ENCODE peak calls at places on chromosomes 5 and 9, in five cellular contexts. K is Peyer's patch; W is cardiac muscle cell; S is A673; M is CD8-positive, alpha-beta memory T cell. H is an unnamed sample.

GRCh38 chr5:158522761-158523160 is 577.0 kb downstream of the EBF1 start:
- DNase-seq in K (no peak), W (no peak), S (no peak), M (no peak), H (no peak)

GRCh38 chr5:135033866-135034185 is 202 bp downstream of the PITX1 start:
- DNase-seq in K (no peak), W (peak), S (peak), M (no peak), H (no peak)

GRCh38 chr9:99299214-99300102 is 77.4 kb downstream of the SEC61B start:
- DNase-seq in K (no peak), W (peak), S (peak), M (no peak), H (no peak)

GRCh38 chr5:32029291-32029690 is 144.8 kb downstream of the GOLPH3 start:
- DNase-seq in K (no peak), W (no peak), S (no peak), M (no peak), H (no peak)

GRCh38 chr5:122076669-122077450 is 1.2 kb downstream of the LOX start:
- DNase-seq in K (peak), W (peak), S (peak), M (no peak), H (peak)

GRCh38 chr5:15026011-15026481 is 154.5 kb upstream of the ANKH start:
- DNase-seq in K (no peak), W (no peak), S (no peak), M (no peak), H (no peak)

GRCh38 chr9:114737118-114737517 is 55.1 kb upstream of the TEX48 start:
- DNase-seq in K (no peak), W (no peak), S (no peak), M (no peak), H (no peak)

GRCh38 chr9:89872426-89872912 is 267.7 kb downstream of the GADD45G start:
- DNase-seq in K (peak), W (no peak), S (no peak), M (no peak), H (no peak)

GRCh38 chr5:135890867-135891266 is 4.8 kb downstream of the IL9 start:
- DNase-seq in K (no peak), W (no peak), S (no peak), M (no peak), H (no peak)

DNA sequence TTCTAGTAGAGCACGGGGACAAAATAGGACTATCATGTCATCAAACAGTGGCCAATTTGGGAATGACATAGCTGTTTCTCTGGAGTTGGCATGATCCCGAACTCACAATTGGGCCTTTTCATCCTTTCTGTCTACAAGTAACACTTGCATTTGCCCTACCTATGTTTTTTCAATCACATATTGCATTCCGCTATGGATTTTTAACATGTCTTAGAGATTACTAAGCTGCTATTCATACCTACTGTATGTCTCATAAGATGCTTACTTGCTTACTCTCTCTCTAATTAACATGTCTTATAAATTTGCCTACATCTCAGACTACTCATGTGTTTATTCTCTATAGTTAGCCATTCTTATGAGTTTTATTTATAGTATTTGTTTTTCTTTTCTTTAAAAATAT is 341.2 kb upstream of the CTNND2 start:
- DNase-seq in K (no peak), W (no peak), S (no peak), M (no peak), H (no peak)
- H3K4me3 ChIP-seq in K (no peak), W (no peak), S (no peak), M (no peak), H (no peak)

GRCh38 chr5:5483880-5484595 is 61.6 kb downstream of the ICE1 start:
- DNase-seq in K (no peak), W (no peak), S (no peak), M (no peak), H (no peak)
- H3K4me3 ChIP-seq in K (no peak), W (no peak), S (no peak), M (no peak), H (no peak)

GRCh38 chr5:124650960-124651662 is 95.3 kb downstream of the ZNF608 start:
- DNase-seq in K (no peak), W (no peak), S (no peak), M (no peak), H (no peak)

GRCh38 chr5:124651663-124652513 is 94.6 kb downstream of the ZNF608 start:
- DNase-seq in K (peak), W (peak), S (peak), M (no peak), H (peak)

GRCh38 chr5:124647393-124647792 is 99.0 kb downstream of the ZNF608 start:
- DNase-seq in K (no peak), W (no peak), S (no peak), M (no peak), H (no peak)

GRCh38 chr5:124648902-124649467 is 97.5 kb downstream of the ZNF608 start:
- DNase-seq in K (no peak), W (no peak), S (no peak), M (no peak), H (no peak)

DNA sequence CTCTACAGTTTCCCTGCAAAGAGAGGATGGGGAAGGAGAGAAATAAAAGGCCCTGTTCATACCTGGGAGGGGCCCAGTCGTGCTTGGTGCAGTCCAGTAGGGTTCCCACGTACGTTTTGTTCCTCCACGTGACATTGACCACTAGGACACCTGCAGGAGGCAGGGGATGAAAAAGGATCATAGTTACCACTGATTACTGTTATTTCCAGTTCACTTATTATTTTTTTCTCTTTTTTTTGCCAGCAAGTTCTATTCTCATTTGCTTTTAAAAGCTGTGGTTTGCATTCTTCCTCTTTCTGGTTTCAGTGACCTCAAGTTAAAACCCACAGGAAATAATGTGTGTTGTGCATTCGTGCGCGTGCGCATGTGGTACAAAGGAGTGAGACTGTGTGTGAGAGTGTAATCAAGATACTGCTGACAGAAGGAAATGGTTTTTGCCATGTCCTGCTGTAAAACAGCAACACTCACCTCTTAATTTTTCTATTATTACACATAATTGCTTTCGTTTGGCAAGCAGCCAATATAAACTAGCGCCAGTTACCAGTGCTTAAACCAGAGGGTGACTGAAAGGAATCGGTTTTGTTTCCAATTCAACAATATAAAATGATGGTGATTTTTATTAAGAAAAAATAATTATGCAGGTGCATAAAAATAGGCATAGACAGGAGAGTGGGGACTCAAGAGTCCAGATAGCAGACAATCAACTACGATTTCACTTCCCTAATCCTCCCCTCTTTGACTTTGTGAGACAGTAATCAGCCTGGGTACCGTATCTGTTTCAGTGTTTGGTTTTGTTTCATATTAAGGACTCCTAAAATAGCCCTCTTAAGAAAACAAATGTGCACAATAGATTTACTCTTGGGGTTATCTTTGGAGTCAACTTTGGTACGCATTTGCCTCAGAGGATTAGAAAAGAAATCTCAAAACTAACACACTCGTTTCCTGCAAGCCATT is 96.6 kb downstream of the ZNF608 start:
- DNase-seq in K (peak), W (peak), S (peak), M (peak), H (peak)
- H3K4me3 ChIP-seq in K (no peak), W (no peak), S (no peak), M (peak), H (peak)

GRCh38 chr9:2838984-2839367 is 4.9 kb downstream of the PUM3 start:
- DNase-seq in K (no peak), W (no peak), S (no peak), M (no peak), H (no peak)
- H3K4me3 ChIP-seq in K (no peak), W (no peak), S (no peak), M (no peak), H (no peak)

GRCh38 chr5:181043285-181044092 is 3.4 kb downstream of the BTNL9 start:
- DNase-seq in K (peak), W (no peak), S (no peak), M (no peak), H (no peak)
- H3K4me3 ChIP-seq in K (no peak), W (no peak), S (no peak), M (no peak), H (no peak)

GRCh38 chr5:10604975-10605374 is 41.1 kb downstream of the ANKRD33B start:
- DNase-seq in K (no peak), W (no peak), S (no peak), M (no peak), H (no peak)

GRCh38 chr5:10607023-10607665 is 43.3 kb downstream of the ANKRD33B start:
- DNase-seq in K (peak), W (peak), S (no peak), M (no peak), H (peak)

GRCh38 chr5:10610058-10610457 is 46.2 kb downstream of the ANKRD33B start:
- DNase-seq in K (no peak), W (no peak), S (no peak), M (no peak), H (no peak)

GRCh38 chr5:10611290-10611689 is 47.4 kb downstream of the ANKRD33B start:
- DNase-seq in K (no peak), W (no peak), S (no peak), M (no peak), H (no peak)

GRCh38 chr5:10607666-10608442 is 44.0 kb downstream of the ANKRD33B start:
- DNase-seq in K (peak), W (peak), S (no peak), M (no peak), H (no peak)
- H3K4me3 ChIP-seq in K (no peak), W (peak), S (no peak), M (peak), H (no peak)

GRCh38 chr5:119336846-119337564 is 18.8 kb upstream of the TNFAIP8 start:
- DNase-seq in K (no peak), W (no peak), S (no peak), M (no peak), H (no peak)

GRCh38 chr5:119335261-119335677 is 20.6 kb upstream of the TNFAIP8 start:
- DNase-seq in K (no peak), W (no peak), S (no peak), M (no peak), H (no peak)

GRCh38 chr5:119333421-119333851 is 22.4 kb upstream of the TNFAIP8 start:
- DNase-seq in K (no peak), W (no peak), S (no peak), M (no peak), H (no peak)

GRCh38 chr5:119338326-119338957 is 17.4 kb upstream of the TNFAIP8 start:
- DNase-seq in K (no peak), W (no peak), S (no peak), M (no peak), H (no peak)

GRCh38 chr5:119336262-119336661 is 19.6 kb upstream of the TNFAIP8 start:
- DNase-seq in K (no peak), W (no peak), S (no peak), M (no peak), H (no peak)
- H3K4me3 ChIP-seq in K (no peak), W (no peak), S (no peak), M (peak), H (no peak)

DNA sequence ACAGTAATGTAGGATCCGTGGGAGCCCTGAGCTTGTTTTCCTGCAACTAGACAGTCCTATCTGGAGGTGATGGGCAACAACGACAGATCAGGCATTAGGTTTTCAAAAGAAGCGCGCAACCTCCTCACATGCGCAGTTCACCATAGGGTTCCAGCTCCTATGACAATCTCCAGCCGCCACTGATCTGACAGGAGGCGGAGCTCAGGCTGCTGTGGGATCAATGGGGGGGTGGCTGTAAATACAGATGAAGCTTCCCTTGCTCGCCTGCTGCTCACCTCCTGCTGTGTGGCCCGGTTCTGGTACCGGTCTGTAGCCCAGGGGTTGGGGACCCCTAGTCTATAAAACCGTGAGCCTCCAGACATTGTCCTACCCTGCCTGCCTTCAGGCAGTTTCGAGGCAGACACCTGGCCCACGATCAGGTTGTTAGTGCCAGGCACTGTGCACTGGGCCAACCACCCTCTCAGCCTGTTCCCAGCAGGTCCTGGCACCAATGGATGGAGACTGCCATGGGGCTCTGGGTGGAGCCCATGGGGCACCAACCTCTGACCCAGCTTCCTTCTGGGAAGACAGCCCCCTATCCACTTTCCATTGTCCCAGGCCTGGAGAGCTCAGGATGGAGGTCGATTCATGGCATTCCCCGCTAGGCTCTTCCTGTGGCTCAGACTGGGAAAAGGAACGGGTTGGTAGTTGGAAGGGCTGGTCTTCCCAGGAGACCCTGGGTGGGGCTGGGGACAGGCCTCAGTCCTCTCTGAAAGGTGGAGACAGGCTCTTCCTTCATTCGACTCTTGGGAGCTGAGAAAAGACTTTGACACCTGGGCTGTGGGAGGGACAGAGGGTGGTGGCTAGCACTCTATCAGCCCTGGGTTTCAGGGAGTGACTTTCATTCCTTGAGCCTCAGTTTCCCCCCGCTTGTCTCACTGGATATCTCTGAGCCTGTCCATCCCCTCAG is 1.7 kb downstream of the ENDOG start:
- DNase-seq in K (no peak), W (peak), S (peak), M (no peak), H (peak)
- H3K4me3 ChIP-seq in K (peak), W (peak), S (peak), M (no peak), H (peak)

DNA sequence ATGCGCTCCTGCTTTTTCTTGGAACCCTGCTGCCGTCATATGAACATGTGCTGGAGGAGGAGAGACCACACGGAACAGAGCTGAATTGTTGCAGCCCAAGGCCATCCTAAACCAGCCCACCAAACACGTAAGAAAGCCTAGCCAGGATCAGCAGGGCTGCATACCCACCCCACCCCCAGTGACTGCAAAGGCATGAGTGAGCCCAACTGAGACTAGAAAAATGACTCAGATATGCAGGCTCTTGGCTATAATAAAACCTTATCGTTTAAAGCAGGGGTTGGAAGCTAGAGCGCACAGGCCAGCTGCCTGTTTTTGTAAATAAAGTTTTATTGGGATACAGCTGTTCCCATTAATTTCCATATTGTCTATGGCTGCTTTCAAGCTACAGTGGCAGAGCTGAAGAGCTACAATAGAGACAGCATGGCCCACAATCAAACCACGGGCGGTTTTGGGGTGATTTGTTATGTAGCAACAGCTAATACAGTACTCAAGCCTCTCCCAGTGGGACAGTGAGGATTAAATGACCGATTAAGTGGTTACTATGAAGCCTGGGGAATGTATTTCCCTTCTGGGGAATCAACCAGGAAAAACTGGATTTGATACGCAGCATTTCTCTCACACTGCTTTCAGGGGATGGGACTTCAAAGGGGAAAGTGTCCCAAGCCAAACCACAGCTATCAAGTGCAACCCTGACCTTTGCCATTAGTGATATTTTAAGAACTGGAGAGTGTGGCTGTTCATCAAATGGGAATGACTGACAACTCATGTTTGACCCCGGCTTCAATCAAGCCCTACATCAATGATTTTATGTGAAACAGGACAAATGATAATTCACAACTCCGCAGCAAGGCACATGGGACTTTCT is 6.3 kb downstream of the SHB start:
- DNase-seq in K (no peak), W (no peak), S (no peak), M (no peak), H (no peak)
- H3K4me3 ChIP-seq in K (no peak), W (no peak), S (no peak), M (no peak), H (no peak)